ENCODE peak calls at places on chromosome 20, in five cellular contexts. J, A, G, C and T are unnamed samples.
A peak's percentile ranks its signal among the peaks of the same experiment; 100 is the strongest.

GRCh38 chr20:21437816-21438215 is 40.5 kb upstream of the NKX2-4 start:
- DNase-seq in J (no peak), A (no peak), G (no peak), C (no peak), T (no peak)

GRCh38 chr20:8389381-8390368 is 257.6 kb downstream of the PLCB1 start:
- DNase-seq in J (peak; percentile 74), A (peak; percentile 81), G (no peak), C (no peak), T (no peak)

GRCh38 chr20:33276303-33277113 is 6.5 kb upstream of the BPIFB1 start:
- DNase-seq in J (no peak), A (no peak), G (peak; percentile 47), C (no peak), T (no peak)

GRCh38 chr20:31637660-31638059 is at the start of gene COX4I2:
- DNase-seq in J (no peak), A (no peak), G (no peak), C (no peak), T (no peak)

GRCh38 chr20:57179265-57179664 is 87.2 kb downstream of the BMP7 start:
- DNase-seq in J (no peak), A (no peak), G (no peak), C (no peak), T (no peak)

GRCh38 chr20:11891081-11891826 is 26.4 kb upstream of the BTBD3 start:
- DNase-seq in J (peak; percentile 37), A (peak; percentile 18), G (peak; percentile 55), C (peak; percentile 69), T (no peak)

GRCh38 chr20:12067686-12068085 is 150.0 kb downstream of the BTBD3 start:
- DNase-seq in J (no peak), A (no peak), G (no peak), C (no peak), T (no peak)

GRCh38 chr20:38125157-38126056 is 39.7 kb downstream of the TGM2 start:
- DNase-seq in J (peak; percentile 90), A (peak; percentile 93), G (peak; percentile 51), C (peak; percentile 92), T (no peak)

GRCh38 chr20:50756447-50756846 is 25.1 kb downstream of the PARD6B start:
- DNase-seq in J (no peak), A (no peak), G (no peak), C (no peak), T (no peak)

GRCh38 chr20:62929051-62929538 is 2.8 kb upstream of the DIDO1 start:
- DNase-seq in J (peak; percentile 65), A (peak; percentile 56), G (peak; percentile 71), C (peak; percentile 72), T (no peak)
- H3K4me3 ChIP-seq in J (peak overlapping the region; percentile 30), A (peak overlapping the region; percentile 64), G (no peak overlapping the region), C (peak overlapping the region; percentile 65), T (peak overlapping the region; percentile 45)

DNA sequence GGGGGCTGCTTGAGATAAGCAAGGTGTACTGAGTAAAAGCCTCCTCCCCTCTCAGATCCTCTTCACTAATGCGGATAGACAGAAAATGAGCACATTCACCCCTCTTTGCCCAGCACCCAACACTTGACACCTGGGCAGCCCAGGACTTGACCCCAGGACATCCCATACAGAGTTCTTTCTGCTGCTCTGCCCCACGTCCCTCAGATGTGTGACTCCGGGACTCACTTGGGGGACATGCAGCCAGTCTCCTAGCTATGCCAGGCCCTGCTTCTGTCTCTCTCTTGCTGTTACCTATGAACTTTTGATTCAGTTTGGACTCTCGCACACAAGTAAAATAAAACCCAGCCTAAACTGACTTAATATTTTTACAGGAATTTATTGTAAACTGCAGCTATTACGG is 159.9 kb downstream of the EYA2 start:
- DNase-seq in J (no peak), A (no peak), G (no peak), C (peak; percentile 15), T (no peak)
- TF ChIP-seq CTCF in J (no peak), A (no peak), G (no peak), C (no peak), T (no peak)

GRCh38 chr20:5715068-5715841 is 34.9 kb upstream of the SHLD1 start:
- DNase-seq in J (no peak), A (no peak), G (no peak), C (no peak), T (no peak)
- H3K4me3 ChIP-seq in J (no peak overlapping the region), A (no peak overlapping the region), G (no peak overlapping the region), C (no peak overlapping the region), T (no peak overlapping the region)

DNA sequence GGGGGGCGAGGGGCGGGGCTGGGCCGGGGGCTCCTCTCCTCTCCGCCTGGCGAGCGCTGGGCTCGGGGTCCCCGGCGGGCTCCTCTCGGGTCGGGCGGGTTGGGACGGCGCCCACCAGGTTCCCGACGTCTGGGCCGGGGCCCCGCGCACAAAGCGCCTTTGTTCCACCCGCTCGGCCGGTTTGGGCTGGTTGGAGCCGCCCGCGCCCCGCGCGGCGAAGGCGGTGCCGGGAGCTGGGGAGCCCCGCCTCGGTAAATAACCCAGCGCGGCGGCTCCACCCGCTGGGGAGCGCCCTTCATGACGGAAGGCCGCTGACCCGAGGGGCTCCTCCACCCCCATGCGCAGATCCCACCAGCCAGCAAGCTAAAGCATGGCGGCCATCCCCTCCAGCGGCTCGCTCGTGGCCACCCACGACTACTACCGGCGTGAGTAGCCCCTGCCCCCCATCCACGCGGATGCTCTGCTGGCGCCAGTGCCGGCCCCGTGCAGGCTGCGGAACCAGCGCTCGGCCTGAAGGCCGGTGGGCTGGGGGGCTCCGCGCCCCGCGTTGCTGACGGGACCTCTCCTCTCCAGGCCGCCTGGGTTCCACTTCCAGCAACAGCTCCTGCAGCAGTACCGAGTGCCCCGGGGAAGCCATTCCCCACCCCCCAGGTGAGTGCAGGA is 505 bp downstream of the PPDPF start:
- DNase-seq in J (peak; percentile 74), A (peak; percentile 65), G (peak; percentile 70), C (no peak), T (no peak)
- TF ChIP-seq CTCF in J (no peak), A (no peak), G (no peak), C (no peak), T (no peak)

GRCh38 chr20:36306557-36307411 is 645 bp downstream of the DLGAP4 start:
- DNase-seq in J (no peak), A (no peak), G (no peak), C (no peak), T (no peak)
- H3K4me3 ChIP-seq in J (no peak overlapping the region), A (no peak overlapping the region), G (no peak overlapping the region), C (peak overlapping the region; percentile 39), T (no peak overlapping the region)

GRCh38 chr20:60749804-60750602 is 502.1 kb upstream of the CDH4 start:
- DNase-seq in J (no peak), A (no peak), G (no peak), C (no peak), T (no peak)
- TF ChIP-seq CTCF in J (no peak), A (no peak), G (no peak), C (no peak), T (no peak)

GRCh38 chr20:5489596-5489995 is 172.8 kb upstream of the PROKR2 start:
- DNase-seq in J (no peak), A (no peak), G (no peak), C (no peak), T (no peak)

GRCh38 chr20:5495939-5496338 is 179.2 kb upstream of the PROKR2 start:
- DNase-seq in J (no peak), A (no peak), G (no peak), C (peak; percentile 18), T (no peak)

GRCh38 chr20:5495026-5495425 is 178.3 kb upstream of the PROKR2 start:
- DNase-seq in J (no peak), A (no peak), G (no peak), C (peak; percentile 34), T (no peak)

GRCh38 chr20:5491463-5491862 is 174.7 kb upstream of the PROKR2 start:
- DNase-seq in J (no peak), A (no peak), G (no peak), C (no peak), T (no peak)

GRCh38 chr20:5492941-5493340 is 176.2 kb upstream of the PROKR2 start:
- DNase-seq in J (no peak), A (no peak), G (no peak), C (peak; percentile 8), T (no peak)
- H3K4me3 ChIP-seq in J (no peak overlapping the region), A (no peak overlapping the region), G (no peak overlapping the region), C (no peak overlapping the region), T (no peak overlapping the region)